ENCODE peak calls at places on chromosomes 5 and 9, in nine cellular contexts. S is OCI-LY7, M is WERI-Rb-1, W is stomach, V is endodermal cell, A is kidney epithelial cell, E is prostate gland, J is neural progenitor cell, I is PC-3. R is an unnamed sample.

GRCh38 chr9:22147818-22148573 is 138.9 kb upstream of the CDKN2B start:
- DNase-seq in S (no peak), M (no peak), W (no peak), V (no peak), A (peak; percentile 53), E (no peak), J (no peak), I (peak; percentile 77), R (peak; percentile 52)

GRCh38 chr5:90747175-90747574 is 188.6 kb downstream of the ADGRV1 start:
- DNase-seq in S (no peak), M (no peak), W (no peak), V (no peak), A (peak; percentile 49), E (no peak), J (no peak), I (peak; percentile 82), R (no peak)

GRCh38 chr9:127096208-127096607 is 26.2 kb downstream of the ANGPTL2 start:
- DNase-seq in S (no peak), M (no peak), W (no peak), V (peak; percentile 39), A (no peak), E (no peak), J (no peak), I (no peak), R (no peak)

GRCh38 chr5:43038523-43038989 is 1.6 kb downstream of the ANXA2R start:
- DNase-seq in S (peak; percentile 27), M (no peak), W (no peak), V (no peak), A (no peak), E (no peak), J (peak; percentile 51), I (peak; percentile 64), R (no peak)

GRCh38 chr5:146213210-146213838 is 9.9 kb downstream of the RBM27 start:
- DNase-seq in S (peak; percentile 17), M (no peak), W (no peak), V (no peak), A (no peak), E (no peak), J (no peak), I (no peak), R (no peak)

GRCh38 chr5:96651948-96652753 is 10.0 kb upstream of the CAST start:
- DNase-seq in S (peak; percentile 15), M (peak; percentile 25), W (no peak), V (peak; percentile 75), A (no peak), E (no peak), J (no peak), I (no peak), R (no peak)

GRCh38 chr9:132169672-132170392 is 8.0 kb downstream of the NTNG2 start:
- DNase-seq in S (peak; percentile 74), M (peak; percentile 85), W (peak; percentile 59), V (peak; percentile 91), A (no peak), E (peak; percentile 42), J (peak; percentile 88), I (peak; percentile 41), R (no peak)

GRCh38 chr5:96175090-96175489 is 213.4 kb upstream of the ELL2 start:
- DNase-seq in S (peak; percentile 4), M (no peak), W (no peak), V (no peak), A (no peak), E (no peak), J (no peak), I (peak; percentile 43), R (no peak)

GRCh38 chr5:57779383-57780223 is 297.0 kb upstream of the ACTBL2 start:
- DNase-seq in S (peak; percentile 34), M (peak; percentile 42), W (no peak), V (peak; percentile 68), A (peak; percentile 38), E (peak; percentile 36), J (peak; percentile 69), I (peak; percentile 83), R (no peak)

GRCh38 chr5:72147601-72148000 is 40.3 kb downstream of the MAP1B start:
- DNase-seq in S (no peak), M (no peak), W (no peak), V (no peak), A (no peak), E (no peak), J (no peak), I (no peak), R (no peak)

GRCh38 chr5:67815455-67816391 is 399.8 kb upstream of the PIK3R1 start:
- DNase-seq in S (no peak), M (no peak), W (no peak), V (no peak), A (no peak), E (peak; percentile 13), J (no peak), I (peak; percentile 1), R (no peak)

GRCh38 chr5:147576646-147577535 is 67.0 kb upstream of the DPYSL3 start:
- DNase-seq in S (no peak), M (peak; percentile 64), W (peak; percentile 54), V (peak; percentile 91), A (no peak), E (peak; percentile 19), J (peak; percentile 74), I (peak; percentile 77), R (no peak)

GRCh38 chr5:72451771-72452505 is 55.3 kb downstream of the ZNF366 start:
- DNase-seq in S (peak; percentile 67), M (no peak), W (no peak), V (peak; percentile 55), A (no peak), E (peak; percentile 42), J (peak; percentile 20), I (peak; percentile 40), R (peak; percentile 92)

GRCh38 chr9:20744046-20744630 is 60.1 kb downstream of the FOCAD start:
- DNase-seq in S (no peak), M (peak; percentile 10), W (no peak), V (no peak), A (no peak), E (no peak), J (no peak), I (no peak), R (no peak)

GRCh38 chr9:120571443-120572257 is 8.3 kb downstream of the CDK5RAP2 start:
- DNase-seq in S (no peak), M (no peak), W (peak; percentile 84), V (no peak), A (no peak), E (peak; percentile 89), J (no peak), I (no peak), R (peak; percentile 84)

GRCh38 chr5:95080456-95080855 is 204.4 kb downstream of the MCTP1 start:
- DNase-seq in S (no peak), M (no peak), W (no peak), V (no peak), A (peak; percentile 41), E (no peak), J (no peak), I (no peak), R (no peak)

GRCh38 chr5:95080026-95080425 is 204.9 kb downstream of the MCTP1 start:
- DNase-seq in S (no peak), M (no peak), W (no peak), V (no peak), A (no peak), E (no peak), J (no peak), I (no peak), R (no peak)

GRCh38 chr5:95076395-95077165 is 208.3 kb downstream of the MCTP1 start:
- DNase-seq in S (no peak), M (no peak), W (no peak), V (no peak), A (no peak), E (no peak), J (no peak), I (no peak), R (no peak)

GRCh38 chr5:95081500-95082355 is 203.2 kb downstream of the MCTP1 start:
- DNase-seq in S (no peak), M (no peak), W (peak; percentile 59), V (peak; percentile 61), A (peak; percentile 79), E (peak; percentile 8), J (peak; percentile 21), I (peak; percentile 83), R (peak; percentile 54)

DNA sequence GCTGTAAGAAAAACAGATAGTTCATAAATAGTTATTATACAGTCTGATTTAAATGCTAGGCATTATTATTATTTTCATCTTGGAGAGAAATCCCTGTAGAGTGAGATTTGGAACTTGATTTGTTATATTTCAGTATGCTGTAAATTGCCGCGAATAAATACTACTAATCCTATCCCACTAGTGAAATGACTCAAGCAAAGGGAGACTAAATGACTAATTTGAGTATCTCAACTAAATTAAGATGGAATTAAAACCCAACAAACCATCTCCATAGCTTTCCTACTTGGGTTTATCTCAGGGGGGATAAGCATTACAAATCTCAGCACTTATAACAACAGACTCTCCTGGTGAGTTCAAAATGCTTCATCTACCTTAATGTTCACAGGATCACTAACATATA is 206.0 kb downstream of the MCTP1 start:
- DNase-seq in S (no peak), M (no peak), W (no peak), V (no peak), A (no peak), E (no peak), J (no peak), I (no peak), R (no peak)
- H3K4me3 ChIP-seq in S (no peak overlapping the region), M (no peak overlapping the region), W (no peak overlapping the region), V (no peak overlapping the region), A (peak overlapping the region; percentile 6), E (no peak overlapping the region), J (no peak overlapping the region), I (no peak overlapping the region), R (no peak overlapping the region)

DNA sequence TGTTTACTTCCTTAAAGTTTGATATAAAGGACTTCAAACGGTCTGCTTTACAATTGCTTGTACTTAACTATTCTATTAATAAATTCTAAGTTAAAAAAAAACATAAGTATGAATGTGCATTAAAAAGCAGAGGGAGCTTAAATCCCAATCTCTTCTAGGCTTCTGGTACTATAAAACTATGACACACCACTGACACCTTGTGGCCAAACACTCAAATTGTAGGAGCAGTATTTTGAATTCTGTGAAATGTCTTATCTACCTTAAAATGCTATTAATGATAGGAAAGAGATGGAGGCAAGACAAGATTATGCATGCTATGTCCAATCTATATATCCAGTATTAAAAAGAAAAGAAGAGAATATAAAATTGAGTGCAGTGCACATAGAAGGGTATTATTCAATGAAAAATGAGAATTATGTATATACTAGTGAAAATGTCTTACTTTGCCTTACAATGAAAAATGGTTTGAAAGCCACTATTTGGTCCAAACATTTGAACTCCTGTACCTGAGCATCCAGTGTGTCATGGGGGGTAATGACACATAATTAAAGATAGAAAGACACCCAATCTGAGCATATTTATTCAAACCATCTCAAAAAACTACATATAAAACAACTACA is 87.6 kb downstream of the ERP44 start:
- DNase-seq in S (peak; percentile 61), M (peak; percentile 47), W (no peak), V (peak; percentile 60), A (no peak), E (no peak), J (peak; percentile 62), I (peak; percentile 66), R (peak; percentile 8)
- TF ChIP-seq CTCF in S (peak; percentile 89), M (peak; percentile 50), W (no peak), V (peak; percentile 93), A (peak; percentile 47), E (peak; percentile 55), J (peak; percentile 88), I (peak; percentile 67), R (peak; percentile 51)

GRCh38 chr9:128218518-128219389 is 15.6 kb downstream of the DNM1 start:
- DNase-seq in S (peak; percentile 96), M (peak; percentile 89), W (peak; percentile 97), V (peak; percentile 100), A (peak; percentile 86), E (peak; percentile 93), J (peak; percentile 96), I (peak; percentile 55), R (no peak)
- H3K4me3 ChIP-seq in S (peak overlapping the region; percentile 62), M (no peak overlapping the region), W (peak overlapping the region; percentile 34), V (peak overlapping the region; percentile 66), A (peak overlapping the region; percentile 25), E (peak overlapping the region; percentile 24), J (peak overlapping the region; percentile 43), I (no peak overlapping the region), R (no peak overlapping the region)

GRCh38 chr5:112860929-112861637 is at the start of gene SRP19:
- DNase-seq in S (peak; percentile 97), M (peak; percentile 95), W (peak; percentile 96), V (peak; percentile 97), A (peak; percentile 97), E (peak; percentile 94), J (peak; percentile 97), I (peak; percentile 94), R (peak; percentile 91)
- TF ChIP-seq CTCF in S (no peak), M (no peak), W (no peak), V (peak; percentile 20), A (no peak), E (peak; percentile 5), J (no peak), I (no peak), R (no peak)